ENCODE peak calls at places on chromosomes 16 and 17, in nine cellular contexts. H is ascending aorta; R is lower lobe of right lung; U is omental fat pad; C is CD8-positive, alpha-beta T cell; N is glutamatergic neuron; T is body of pancreas; B is sigmoid colon; E is fibroblast of lung. I is an unnamed sample.

GRCh38 chr16:73058221-73058615 is 10.3 kb upstream of the ZFHX3 start:
- DNase-seq in H (no peak), R (peak), U (no peak), C (no peak), N (peak), T (peak), B (no peak), E (no peak), I (no peak)

GRCh38 chr17:9350083-9350482 is 225.5 kb downstream of the STX8 start:
- DNase-seq in H (no peak), R (no peak), U (no peak), C (no peak), N (no peak), T (no peak), B (no peak), E (peak), I (no peak)

GRCh38 chr17:57337390-57337789 is 81.1 kb downstream of the MSI2 start:
- DNase-seq in H (no peak), R (no peak), U (no peak), C (no peak), N (no peak), T (no peak), B (no peak), E (no peak), I (no peak)

GRCh38 chr17:82244413-82245140 is 15.7 kb downstream of the SLC16A3 start:
- DNase-seq in H (no peak), R (peak), U (no peak), C (peak), N (no peak), T (no peak), B (peak), E (peak), I (no peak)

GRCh38 chr17:67801626-67802175 is 23.6 kb upstream of the BPTF start:
- DNase-seq in H (no peak), R (no peak), U (no peak), C (no peak), N (no peak), T (no peak), B (no peak), E (no peak), I (no peak)

GRCh38 chr17:44473367-44473766 is 29.8 kb downstream of the GPATCH8 start:
- DNase-seq in H (no peak), R (no peak), U (no peak), C (no peak), N (no peak), T (no peak), B (no peak), E (no peak), I (no peak)

GRCh38 chr17:40087903-40088718 is 12.3 kb downstream of the NR1D1 start:
- DNase-seq in H (no peak), R (no peak), U (no peak), C (no peak), N (no peak), T (no peak), B (no peak), E (no peak), I (no peak)

GRCh38 chr16:85051710-85052082 is 24.1 kb downstream of the KIAA0513 start:
- DNase-seq in H (no peak), R (no peak), U (no peak), C (no peak), N (no peak), T (no peak), B (no peak), E (no peak), I (no peak)

GRCh38 chr17:5226940-5227878 is 7.5 kb downstream of the SCIMP start:
- DNase-seq in H (no peak), R (peak), U (no peak), C (peak), N (no peak), T (no peak), B (no peak), E (no peak), I (no peak)

GRCh38 chr17:16443390-16444257 is 28.3 kb downstream of the TRPV2 start:
- DNase-seq in H (no peak), R (no peak), U (no peak), C (no peak), N (no peak), T (no peak), B (no peak), E (no peak), I (no peak)

GRCh38 chr16:83744521-83744981 is 63.2 kb upstream of the HSBP1 start:
- DNase-seq in H (peak), R (peak), U (no peak), C (no peak), N (no peak), T (no peak), B (peak), E (peak), I (peak)

GRCh38 chr16:72219282-72219681 is 47.3 kb upstream of the PMFBP1 start:
- DNase-seq in H (no peak), R (no peak), U (no peak), C (no peak), N (no peak), T (no peak), B (no peak), E (no peak), I (no peak)

DNA sequence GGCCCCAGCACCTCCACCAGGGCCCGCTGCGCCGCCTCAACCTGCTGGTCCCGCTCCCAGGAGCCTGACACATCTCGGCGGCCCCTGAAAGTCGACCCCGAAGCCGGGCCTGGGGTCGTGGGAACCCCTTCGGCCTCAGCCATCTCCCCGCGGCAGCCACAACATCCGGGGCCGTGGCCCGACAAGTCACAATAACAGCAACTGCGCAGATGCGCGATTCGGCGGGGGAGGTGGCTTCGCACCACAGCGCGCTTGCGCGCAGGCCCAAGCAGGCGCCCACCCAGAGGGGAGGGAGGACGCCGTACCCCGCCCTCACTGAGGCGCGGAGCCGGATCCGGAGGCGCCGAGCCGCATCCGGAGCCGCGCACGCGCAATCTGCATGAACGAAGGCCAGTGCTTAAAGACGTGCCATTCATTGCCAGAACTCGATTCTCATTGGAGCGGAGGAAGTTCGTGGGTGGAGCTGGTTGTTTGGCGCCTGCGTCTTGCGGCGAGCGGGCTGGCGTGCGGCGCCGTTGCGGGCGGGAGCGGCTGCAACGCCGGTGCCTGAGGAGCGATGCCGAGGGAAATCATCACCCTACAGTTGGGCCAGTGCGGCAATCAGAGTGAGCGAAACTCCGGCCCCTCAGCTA is at the start of the genes RETREG3 and TUBG1:
- DNase-seq in H (peak), R (peak), U (peak), C (peak), N (peak), T (peak), B (peak), E (peak), I (peak)
- TF ChIP-seq CTCF in H (peak), R (no peak), U (no peak), C (no peak), N (no peak), T (peak), B (peak), E (peak), I (peak)

DNA sequence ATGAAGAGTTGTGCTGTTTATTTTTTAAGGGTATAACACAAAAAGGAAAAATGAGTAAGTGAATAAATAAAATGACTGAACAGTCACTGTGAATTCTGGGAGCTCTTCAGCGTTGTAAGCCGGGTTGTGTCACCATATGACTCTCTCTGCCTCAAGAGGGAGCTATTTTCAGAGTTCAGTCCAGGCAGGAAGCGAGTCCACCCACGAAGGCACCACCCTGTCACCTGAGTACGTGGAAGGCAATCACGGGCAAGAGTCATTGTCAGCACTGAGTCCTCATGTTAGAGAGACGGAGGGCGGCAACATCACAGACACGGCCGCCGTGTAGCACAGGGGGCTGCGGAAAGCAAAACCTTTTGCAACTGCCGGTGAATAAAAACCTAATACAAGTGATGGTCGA is 227.6 kb downstream of the UTP18 start:
- DNase-seq in H (no peak), R (no peak), U (no peak), C (peak), N (no peak), T (no peak), B (no peak), E (no peak), I (no peak)
- TF ChIP-seq CTCF in H (no peak), R (no peak), U (no peak), C (no peak), N (peak), T (no peak), B (no peak), E (no peak), I (peak)

GRCh38 chr16:12272264-12272663 is 295.7 kb downstream of the SNX29 start:
- DNase-seq in H (no peak), R (no peak), U (no peak), C (no peak), N (no peak), T (no peak), B (no peak), E (no peak), I (no peak)

GRCh38 chr16:12268602-12269001 is 292.1 kb downstream of the SNX29 start:
- DNase-seq in H (no peak), R (no peak), U (no peak), C (no peak), N (no peak), T (no peak), B (no peak), E (peak), I (no peak)

GRCh38 chr16:12267491-12267890 is 291.0 kb downstream of the SNX29 start:
- DNase-seq in H (no peak), R (no peak), U (no peak), C (no peak), N (no peak), T (no peak), B (no peak), E (no peak), I (no peak)

GRCh38 chr16:12276631-12277030 is 300.1 kb downstream of the SNX29 start:
- DNase-seq in H (no peak), R (no peak), U (no peak), C (no peak), N (no peak), T (no peak), B (no peak), E (no peak), I (no peak)

GRCh38 chr16:12271006-12271405 is 294.5 kb downstream of the SNX29 start:
- DNase-seq in H (no peak), R (no peak), U (no peak), C (no peak), N (peak), T (no peak), B (no peak), E (peak), I (peak)
- TF ChIP-seq CTCF in H (no peak), R (peak), U (no peak), C (no peak), N (no peak), T (no peak), B (no peak), E (no peak), I (peak)

GRCh38 chr16:81495321-81496234 is 51.0 kb downstream of the CMIP start:
- DNase-seq in H (no peak), R (peak), U (no peak), C (no peak), N (no peak), T (no peak), B (no peak), E (no peak), I (no peak)
- TF ChIP-seq CTCF in H (no peak), R (peak), U (no peak), C (no peak), N (no peak), T (no peak), B (no peak), E (no peak), I (no peak)

GRCh38 chr16:2303923-2304322 is 36.0 kb upstream of the RNPS1 start:
- DNase-seq in H (no peak), R (no peak), U (no peak), C (no peak), N (no peak), T (no peak), B (no peak), E (no peak), I (no peak)
- TF ChIP-seq CTCF in H (no peak), R (no peak), U (no peak), C (no peak), N (no peak), T (no peak), B (no peak), E (no peak), I (no peak)

I was measured in neural crest cell.